ENCODE peak calls at places on chromosomes 5 and 9, in six cellular contexts. N, L, Y, H, W and F are unnamed samples.

GRCh38 chr5:24491482-24491881 is 153.3 kb downstream of the CDH10 start:
- DNase-seq in N (no peak), L (no peak), Y (no peak), H (no peak), W (no peak), F (no peak)

GRCh38 chr9:134060546-134060945 is 7.3 kb downstream of the BRD3 start:
- DNase-seq in N (no peak), L (no peak), Y (no peak), H (no peak), W (peak; percentile 13), F (no peak)

GRCh38 chr5:83551826-83552225 is 80.3 kb downstream of the VCAN start:
- DNase-seq in N (no peak), L (peak; percentile 42), Y (no peak), H (no peak), W (no peak), F (no peak)

GRCh38 chr9:135103931-135104639 is 16.6 kb downstream of the OLFM1 start:
- DNase-seq in N (no peak), L (no peak), Y (no peak), H (no peak), W (no peak), F (no peak)

GRCh38 chr9:116345817-116346216 is 192.2 kb downstream of the PAPPA start:
- DNase-seq in N (no peak), L (no peak), Y (no peak), H (no peak), W (no peak), F (no peak)

GRCh38 chr9:5800969-5801738 is 31.8 kb downstream of the ERMP1 start:
- DNase-seq in N (no peak), L (no peak), Y (no peak), H (no peak), W (no peak), F (no peak)

GRCh38 chr5:56327810-56328209 is 94.7 kb upstream of the ANKRD55 start:
- DNase-seq in N (no peak), L (no peak), Y (peak; percentile 7), H (peak; percentile 13), W (no peak), F (peak; percentile 32)

GRCh38 chr9:127030814-127031740 is 91.4 kb downstream of the ANGPTL2 start:
- DNase-seq in N (no peak), L (no peak), Y (no peak), H (no peak), W (no peak), F (no peak)

GRCh38 chr5:149320791-149321330 is 24.4 kb upstream of the GRPEL2 start:
- DNase-seq in N (peak; percentile 63), L (peak; percentile 86), Y (no peak), H (no peak), W (peak; percentile 87), F (no peak)

GRCh38 chr5:16663848-16664247 is 47.1 kb upstream of the RETREG1 start:
- DNase-seq in N (no peak), L (no peak), Y (no peak), H (no peak), W (no peak), F (no peak)

GRCh38 chr9:112112519-112112918 is 62.6 kb downstream of the SUSD1 start:
- DNase-seq in N (peak; percentile 83), L (peak; percentile 94), Y (no peak), H (no peak), W (no peak), F (no peak)

GRCh38 chr9:114629563-114630090 is 18.5 kb downstream of the TMEM268 start:
- DNase-seq in N (no peak), L (no peak), Y (no peak), H (no peak), W (no peak), F (no peak)

GRCh38 chr9:3467593-3468219 is 58.1 kb downstream of the RFX3 start:
- DNase-seq in N (peak; percentile 38), L (peak; percentile 58), Y (peak; percentile 41), H (peak; percentile 51), W (peak; percentile 61), F (no peak)

GRCh38 chr5:53446908-53447307 is 33.5 kb upstream of the FST start:
- DNase-seq in N (no peak), L (peak; percentile 61), Y (no peak), H (no peak), W (no peak), F (no peak)

GRCh38 chr5:82356808-82357671 is 78.9 kb upstream of the RPS23 start:
- DNase-seq in N (peak; percentile 98), L (peak; percentile 99), Y (peak; percentile 86), H (peak; percentile 83), W (peak; percentile 89), F (peak; percentile 7)

GRCh38 chr9:130243015-130243881 is 22.3 kb upstream of the HMCN2 start:
- DNase-seq in N (peak; percentile 47), L (no peak), Y (peak; percentile 68), H (peak; percentile 76), W (peak; percentile 80), F (peak; percentile 64)

GRCh38 chr5:137119321-137119720 is 379.8 kb downstream of the SPOCK1 start:
- DNase-seq in N (no peak), L (no peak), Y (no peak), H (no peak), W (no peak), F (no peak)

GRCh38 chr9:37632479-37632878 is 18.3 kb upstream of the FRMPD1 start:
- DNase-seq in N (no peak), L (no peak), Y (no peak), H (no peak), W (no peak), F (no peak)

GRCh38 chr5:37720550-37720952 is 119.3 kb downstream of the GDNF start:
- DNase-seq in N (no peak), L (no peak), Y (no peak), H (no peak), W (no peak), F (no peak)

GRCh38 chr5:52947208-52947607 is 41.9 kb upstream of the ITGA2 start:
- DNase-seq in N (no peak), L (no peak), Y (no peak), H (no peak), W (no peak), F (no peak)

DNA sequence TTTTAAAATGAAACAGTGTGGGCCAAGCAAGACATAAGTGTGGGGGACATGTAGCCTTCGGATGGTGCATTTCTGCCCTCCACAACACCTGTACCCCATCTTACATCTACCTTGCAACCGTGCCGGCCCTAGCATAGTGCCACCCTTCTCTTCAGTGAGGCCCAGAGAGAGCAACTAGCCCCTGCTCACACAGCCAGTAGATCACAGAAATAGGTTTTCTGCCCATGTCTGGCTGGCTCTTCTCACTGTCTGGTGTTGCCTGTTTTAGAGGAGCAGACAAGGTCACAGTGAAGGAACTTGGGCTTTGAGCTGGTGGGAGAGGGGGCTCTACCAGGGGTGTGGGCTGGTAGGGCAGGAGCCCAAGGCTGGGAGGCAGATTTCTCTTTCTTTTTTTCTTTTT is 11.1 kb downstream of the PDLIM7 start:
- DNase-seq in N (no peak), L (no peak), Y (no peak), H (no peak), W (no peak), F (no peak)
- H3K36me3 ChIP-seq in N (peaks cover 39% of the 10 kb centered on the region), L (peaks cover 32% of the 10 kb centered on the region), Y (no peaks in the 10 kb centered on the region), H (no peaks in the 10 kb centered on the region), W (no peaks in the 10 kb centered on the region), F (no peaks in the 10 kb centered on the region)

GRCh38 chr9:444528-444927 is 229.9 kb downstream of the DOCK8 start:
- DNase-seq in N (no peak), L (peak; percentile 20), Y (no peak), H (no peak), W (no peak), F (no peak)
- H3K36me3 ChIP-seq in N (no peaks in the 10 kb centered on the region), L (no peaks in the 10 kb centered on the region), Y (peaks cover 47% of the 10 kb centered on the region), H (peaks cover 63% of the 10 kb centered on the region), W (no peaks in the 10 kb centered on the region), F (peaks cover 40% of the 10 kb centered on the region)

GRCh38 chr9:18504707-18505106 is 30.8 kb downstream of the ADAMTSL1 start:
- DNase-seq in N (no peak), L (no peak), Y (no peak), H (no peak), W (no peak), F (no peak)

GRCh38 chr9:18502546-18502945 is 28.6 kb downstream of the ADAMTSL1 start:
- DNase-seq in N (no peak), L (no peak), Y (no peak), H (no peak), W (no peak), F (no peak)

GRCh38 chr9:18507151-18507550 is 33.2 kb downstream of the ADAMTSL1 start:
- DNase-seq in N (no peak), L (no peak), Y (no peak), H (no peak), W (no peak), F (no peak)
- H3K36me3 ChIP-seq in N (no peaks in the 10 kb centered on the region), L (no peaks in the 10 kb centered on the region), Y (no peaks in the 10 kb centered on the region), H (no peaks in the 10 kb centered on the region), W (no peaks in the 10 kb centered on the region), F (no peaks in the 10 kb centered on the region)

GRCh38 chr9:124313940-124314339 is 56.2 kb downstream of the NEK6 start:
- DNase-seq in N (no peak), L (no peak), Y (no peak), H (no peak), W (no peak), F (no peak)
- H3K36me3 ChIP-seq in N (no peaks in the 10 kb centered on the region), L (peaks cover 7% of the 10 kb centered on the region), Y (no peaks in the 10 kb centered on the region), H (no peaks in the 10 kb centered on the region), W (no peaks in the 10 kb centered on the region), F (peaks cover 65% of the 10 kb centered on the region)

GRCh38 chr5:1786621-1787471 is 12.8 kb downstream of the MRPL36 start:
- DNase-seq in N (no peak), L (no peak), Y (no peak), H (no peak), W (no peak), F (no peak)
- H3K36me3 ChIP-seq in N (no peaks in the 10 kb centered on the region), L (no peaks in the 10 kb centered on the region), Y (no peaks in the 10 kb centered on the region), H (no peaks in the 10 kb centered on the region), W (no peaks in the 10 kb centered on the region), F (no peaks in the 10 kb centered on the region)

GRCh38 chr5:151063136-151063544 is 17.7 kb downstream of the TNIP1 start:
- DNase-seq in N (no peak), L (peak; percentile 50), Y (no peak), H (no peak), W (peak; percentile 67), F (no peak)
- H3K36me3 ChIP-seq in N (peaks cover 14% of the 10 kb centered on the region), L (peaks cover 46% of the 10 kb centered on the region), Y (peaks cover 62% of the 10 kb centered on the region), H (peaks cover 66% of the 10 kb centered on the region), W (no peaks in the 10 kb centered on the region), F (peaks cover 52% of the 10 kb centered on the region)

GRCh38 chr5:177490311-177490991 is 7.0 kb downstream of the PDLIM7 start:
- DNase-seq in N (no peak), L (no peak), Y (no peak), H (no peak), W (no peak), F (no peak)

GRCh38 chr5:177490992-177491391 is 6.4 kb downstream of the PDLIM7 start:
- DNase-seq in N (no peak), L (no peak), Y (no peak), H (no peak), W (no peak), F (no peak)

GRCh38 chr5:177487975-177488374 is 9.4 kb downstream of the PDLIM7 start:
- DNase-seq in N (no peak), L (no peak), Y (no peak), H (no peak), W (no peak), F (no peak)

GRCh38 chr5:177487144-177487543 is 10.3 kb downstream of the PDLIM7 start:
- DNase-seq in N (no peak), L (no peak), Y (no peak), H (no peak), W (no peak), F (no peak)

GRCh38 chr5:177489119-177489716 is 8.2 kb downstream of the PDLIM7 start:
- DNase-seq in N (no peak), L (no peak), Y (no peak), H (no peak), W (no peak), F (no peak)
- H3K36me3 ChIP-seq in N (peaks cover 40% of the 10 kb centered on the region), L (peaks cover 29% of the 10 kb centered on the region), Y (no peaks in the 10 kb centered on the region), H (no peaks in the 10 kb centered on the region), W (no peaks in the 10 kb centered on the region), F (no peaks in the 10 kb centered on the region)

GRCh38 chr9:132927704-132928103 is 16.7 kb downstream of the TSC1 start:
- DNase-seq in N (no peak), L (no peak), Y (no peak), H (no peak), W (no peak), F (no peak)
- H3K36me3 ChIP-seq in N (peaks cover 4% of the 10 kb centered on the region), L (peaks cover 7% of the 10 kb centered on the region), Y (peaks cover 18% of the 10 kb centered on the region), H (peaks cover 22% of the 10 kb centered on the region), W (no peaks in the 10 kb centered on the region), F (peaks cover 4% of the 10 kb centered on the region)